ENCODE peak calls at places on chromosomes 7 and 10, in ten cellular contexts. B is osteocyte; R is fibroblast of pulmonary artery; F is CD8-positive, alpha-beta T cell; Q is mammary epithelial cell; U is GM13977; G is AG10803; X is PC-3; S is HFFc6; J is GM13976. M is an unnamed sample.

GRCh38 chr7:44338600-44338999 is 13.2 kb upstream of the CAMK2B start:
- DNase-seq in U (no peak), X (no peak), G (no peak), R (no peak), Q (no peak), J (peak), S (no peak), B (no peak), F (no peak), M (no peak)

GRCh38 chr10:71363936-71364335 is 32.8 kb upstream of the CDH23 start:
- DNase-seq in U (no peak), F (no peak), R (no peak), G (no peak), Q (no peak), J (no peak), S (no peak), B (no peak), X (no peak), M (no peak)

GRCh38 chr7:120591-120991 is 71.8 kb upstream of the FAM20C start:
- DNase-seq in G (no peak), S (no peak), F (no peak), J (no peak), X (no peak), R (no peak), Q (no peak), B (no peak), U (no peak), M (no peak)

GRCh38 chr7:57203161-57203791 is 71.0 kb upstream of the ZNF479 start:
- DNase-seq in G (no peak), B (peak), J (no peak), R (no peak), F (no peak), Q (no peak), S (no peak), U (no peak), X (no peak), M (no peak)

GRCh38 chr7:1742555-1743303 is 72.7 kb downstream of the ELFN1 start:
- DNase-seq in J (peak), S (no peak), G (peak), X (peak), Q (no peak), U (peak), B (no peak), R (peak), F (no peak), M (no peak)

GRCh38 chr10:79384773-79385391 is 37.6 kb downstream of the PPIF start:
- DNase-seq in Q (no peak), U (no peak), S (no peak), R (no peak), B (no peak), F (no peak), X (no peak), G (no peak), J (peak), M (no peak)

GRCh38 chr10:15719062-15719898 is 442 bp downstream of the ITGA8 start:
- DNase-seq in B (no peak), J (peak), U (peak), Q (peak), R (no peak), G (peak), X (no peak), S (no peak), F (no peak), M (no peak)

GRCh38 chr10:43965918-43966570 is 317.4 kb upstream of the ZNF32 start:
- DNase-seq in J (no peak), X (no peak), U (no peak), Q (no peak), F (no peak), S (no peak), G (no peak), R (no peak), B (peak), M (no peak)

GRCh38 chr7:33671521-33672262 is 233.6 kb upstream of the BMPER start:
- DNase-seq in B (no peak), G (peak), F (no peak), S (no peak), R (no peak), Q (no peak), J (no peak), X (no peak), U (no peak), M (peak)

GRCh38 chr10:103859161-103860141 is 4.1 kb upstream of the SH3PXD2A start:
- DNase-seq in B (no peak), S (peak), Q (peak), J (peak), G (peak), U (peak), R (peak), F (peak), X (peak), M (peak)

GRCh38 chr7:79461660-79462059 is 8.2 kb upstream of the MAGI2 start:
- DNase-seq in B (no peak), G (peak), S (peak), J (no peak), U (no peak), Q (peak), F (no peak), X (peak), R (peak), M (peak)

GRCh38 chr10:71252195-71252594 is 39.8 kb downstream of the UNC5B start:
- DNase-seq in R (no peak), J (no peak), S (no peak), Q (no peak), X (no peak), F (no peak), B (no peak), U (no peak), G (no peak), M (no peak)

GRCh38 chr10:62779487-62780248 is 24.9 kb upstream of the ADO start:
- DNase-seq in B (no peak), F (peak), J (peak), R (peak), X (peak), Q (peak), U (peak), S (no peak), G (peak), M (peak)

GRCh38 chr7:4683043-4683883 is 1.2 kb downstream of the FOXK1 start:
- DNase-seq in Q (peak), J (no peak), B (no peak), S (no peak), G (no peak), R (no peak), U (no peak), X (no peak), F (no peak), M (peak)

GRCh38 chr7:158358926-158359645 is 228.5 kb downstream of the PTPRN2 start:
- DNase-seq in J (no peak), S (no peak), B (peak), X (no peak), G (no peak), R (no peak), U (no peak), Q (no peak), F (no peak), M (no peak)

GRCh38 chr10:97771055-97771811 is 566 bp downstream of the SFRP5 start:
- DNase-seq in G (peak), F (no peak), U (peak), R (peak), X (no peak), Q (peak), B (no peak), S (no peak), J (no peak), M (peak)

GRCh38 chr10:91317541-91317940 is 92.6 kb upstream of the HECTD2 start:
- DNase-seq in G (peak), X (no peak), B (no peak), R (peak), F (no peak), U (no peak), Q (no peak), J (no peak), S (no peak), M (no peak)

GRCh38 chr7:26153246-26153822 is 1.3 kb downstream of the NFE2L3 start:
- DNase-seq in G (no peak), Q (no peak), X (peak), F (no peak), S (no peak), R (no peak), B (no peak), U (peak), J (peak), M (no peak)

GRCh38 chr7:3154881-3155494 is 111.3 kb upstream of the CARD11 start:
- DNase-seq in U (peak), R (peak), J (peak), F (peak), G (peak), X (peak), B (no peak), Q (peak), S (peak), M (peak)

GRCh38 chr10:129415261-129416135 is 51.5 kb upstream of the MGMT start:
- DNase-seq in F (no peak), J (no peak), R (no peak), Q (no peak), S (no peak), U (no peak), B (peak), X (no peak), G (no peak), M (no peak)

GRCh38 chr7:223118-223800 is 30.9 kb downstream of the FAM20C start:
- DNase-seq in R (no peak), Q (no peak), S (no peak), F (no peak), U (no peak), X (no peak), G (no peak), B (no peak), J (no peak), M (no peak)

GRCh38 chr7:69042138-69042537 is 556.1 kb upstream of the AUTS2 start:
- DNase-seq in U (no peak), J (no peak), R (no peak), B (no peak), F (no peak), X (no peak), G (no peak), S (no peak), Q (no peak), M (no peak)

GRCh38 chr7:132656846-132657776 is 80.8 kb upstream of the PLXNA4 start:
- DNase-seq in S (peak), J (peak), R (peak), G (no peak), X (peak), Q (no peak), F (no peak), U (no peak), B (no peak), M (peak)

GRCh38 chr10:69750726-69751125 is 51.0 kb upstream of the COL13A1 start:
- DNase-seq in G (no peak), Q (no peak), X (no peak), J (no peak), R (no peak), B (no peak), F (no peak), S (no peak), U (no peak), M (no peak)

GRCh38 chr7:81603-82342 is 110.6 kb upstream of the FAM20C start:
- DNase-seq in G (no peak), U (no peak), F (no peak), B (peak), S (no peak), X (peak), Q (peak), J (no peak), R (no peak), M (peak)

GRCh38 chr10:123488436-123488835 is 177.7 kb upstream of the GPR26 start:
- DNase-seq in J (no peak), F (no peak), X (no peak), R (no peak), U (no peak), G (no peak), S (no peak), B (no peak), Q (no peak), M (no peak)

GRCh38 chr7:104653870-104654401 is 325.5 kb downstream of the LHFPL3 start:
- DNase-seq in G (no peak), Q (no peak), U (no peak), B (no peak), J (no peak), S (no peak), X (peak), R (no peak), F (no peak), M (no peak)

GRCh38 chr10:1712314-1712713 is 25.0 kb downstream of the ADARB2 start:
- DNase-seq in R (no peak), B (no peak), J (peak), F (no peak), X (no peak), S (no peak), Q (no peak), U (no peak), G (no peak), M (no peak)

GRCh38 chr7:71131256-71131752 is 640 bp upstream of the GALNT17 start:
- DNase-seq in G (no peak), Q (peak), J (no peak), B (peak), X (no peak), U (no peak), R (no peak), F (no peak), S (no peak), M (no peak)

GRCh38 chr7:130781346-130781745 is 47.3 kb upstream of the KLF14 start:
- DNase-seq in R (no peak), B (no peak), F (no peak), U (no peak), Q (no peak), J (no peak), G (no peak), S (no peak), X (no peak), M (no peak)

GRCh38 chr10:61899997-61900828 is 1.3 kb upstream of the ARID5B start:
- DNase-seq in Q (peak), S (peak), X (peak), B (no peak), R (peak), J (peak), F (no peak), U (peak), G (peak), M (peak)

GRCh38 chr7:64651203-64651602 is 14.7 kb upstream of the ZNF107 start:
- DNase-seq in G (no peak), S (no peak), U (no peak), Q (peak), X (peak), J (no peak), F (no peak), R (no peak), B (no peak), M (peak)

GRCh38 chr10:130935897-130936550 is 375.5 kb downstream of the TCERG1L start:
- DNase-seq in Q (no peak), B (no peak), U (no peak), R (no peak), X (no peak), J (no peak), G (no peak), F (no peak), S (no peak), M (no peak)

DNA sequence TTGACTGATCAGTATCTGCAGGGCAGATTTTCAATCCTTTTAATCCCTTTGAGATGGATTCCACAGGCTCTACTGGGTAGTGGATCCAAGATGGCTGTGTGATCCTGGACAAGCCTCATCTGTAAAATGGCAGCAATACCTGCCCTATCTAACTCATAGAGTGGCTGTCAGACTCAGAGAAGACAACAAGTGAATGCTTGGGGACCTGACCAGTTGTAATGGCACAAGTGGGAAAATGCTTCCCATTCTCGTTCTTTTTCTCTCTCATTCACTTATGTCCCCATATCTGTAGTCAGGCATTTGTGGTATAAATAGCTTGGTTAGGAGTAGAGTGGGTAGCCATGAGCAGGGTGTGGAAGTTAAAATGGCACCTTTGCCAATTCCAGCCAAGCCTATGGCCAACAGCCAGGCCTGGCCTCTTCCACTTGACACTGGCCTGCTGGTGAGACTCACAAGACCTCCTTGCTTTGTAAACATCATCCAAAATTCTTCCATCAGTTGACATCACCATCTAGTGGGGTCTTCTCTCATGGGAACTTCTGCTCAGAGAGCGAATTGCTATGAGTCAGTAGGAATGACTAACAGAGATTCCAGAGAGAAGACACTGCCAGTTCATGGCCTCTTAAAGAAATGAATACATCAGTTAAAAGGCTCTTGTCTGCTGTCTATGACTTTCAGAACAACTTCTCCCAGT is 150.1 kb downstream of the PLPP4 start:
- DNase-seq in X (peak), Q (peak), G (peak), U (no peak), J (no peak), F (no peak), S (peak), B (no peak), R (peak), M (peak)
- TF ChIP-seq CTCF in X (no peak), Q (no peak), G (peak), U (no peak), J (no peak), F (no peak), S (peak), B (no peak), R (no peak), M (no peak)

DNA sequence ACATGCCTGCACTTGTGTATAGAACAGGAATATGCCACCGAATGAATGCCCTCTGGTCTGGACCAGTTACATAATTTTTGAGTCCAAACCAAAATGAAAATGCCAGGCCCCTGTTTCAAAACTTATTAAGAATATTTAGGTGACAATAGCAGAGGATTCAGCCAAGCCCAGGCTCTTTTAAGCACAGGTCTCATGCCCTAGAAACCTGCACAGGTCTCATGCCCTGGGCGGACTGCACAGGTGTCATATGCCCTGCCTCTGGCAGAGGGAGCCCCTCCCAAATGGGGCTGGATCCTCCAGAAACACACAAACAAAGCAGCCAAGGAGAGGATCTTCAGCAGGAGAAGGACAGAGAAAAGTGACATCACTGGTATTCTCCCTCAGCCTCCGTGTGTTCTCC is 605.4 kb upstream of the NRP1 start:
- DNase-seq in X (peak), F (no peak), U (no peak), J (no peak), R (no peak), G (no peak), B (no peak), S (no peak), Q (peak), M (peak)
- TF ChIP-seq CTCF in X (peak), F (no peak), U (no peak), J (no peak), R (no peak), G (no peak), B (no peak), S (no peak), Q (no peak), M (no peak)

DNA sequence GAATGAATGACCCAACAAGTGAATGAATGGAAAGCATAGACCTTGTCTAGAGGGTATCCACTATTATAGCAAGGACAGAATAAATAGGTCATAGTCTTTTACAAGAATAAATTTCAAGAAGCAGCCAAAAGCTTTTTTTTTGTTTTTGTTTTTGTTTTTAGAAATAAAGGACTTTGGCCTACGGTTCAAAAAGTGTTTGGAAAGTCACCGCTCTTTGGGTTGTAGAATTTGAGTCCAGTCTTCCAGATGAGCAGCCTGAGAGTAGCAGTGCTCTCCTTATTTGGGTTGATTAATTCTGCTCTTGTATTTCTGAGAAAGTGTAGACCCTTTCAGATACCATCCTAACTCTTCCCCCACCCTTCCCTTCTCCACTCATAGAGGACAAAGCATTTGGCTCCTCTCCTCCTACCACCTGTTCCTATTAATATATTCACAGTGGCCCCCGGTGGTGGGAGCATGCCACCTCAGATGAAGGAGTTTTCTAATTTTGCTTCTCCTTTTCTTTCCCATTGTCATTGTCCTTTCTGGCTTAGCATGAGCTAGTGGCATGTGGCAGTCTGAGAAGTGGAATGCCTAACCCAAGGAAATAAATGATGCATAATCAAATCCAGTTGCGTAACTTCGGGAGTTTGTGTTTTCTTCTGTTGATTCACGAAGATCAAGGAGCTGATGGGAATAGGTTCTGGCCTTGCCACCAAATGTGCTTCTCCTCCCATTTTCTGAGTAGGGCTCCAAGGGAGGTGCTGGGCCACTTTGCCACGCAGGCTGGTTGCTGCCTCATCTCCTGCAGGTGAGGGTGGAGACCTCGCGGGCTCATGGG is 114.7 kb downstream of the CHN2 start:
- DNase-seq in G (no peak), B (no peak), R (no peak), J (no peak), Q (no peak), F (no peak), X (peak), S (no peak), U (no peak), M (no peak)
- TF ChIP-seq CTCF in G (no peak), B (no peak), R (peak), J (no peak), Q (no peak), F (no peak), X (peak), S (no peak), U (no peak), M (peak)

GRCh38 chr7:12386237-12386839 is 17.3 kb downstream of the VWDE start:
- DNase-seq in R (no peak), B (no peak), Q (no peak), G (no peak), U (no peak), S (no peak), J (no peak), F (no peak), X (no peak), M (no peak)

GRCh38 chr7:12391922-12392615 is 11.6 kb downstream of the VWDE start:
- DNase-seq in J (no peak), F (no peak), B (no peak), S (no peak), G (no peak), Q (no peak), U (no peak), X (no peak), R (no peak), M (peak)

GRCh38 chr7:12385364-12385786 is 18.3 kb downstream of the VWDE start:
- DNase-seq in B (no peak), G (no peak), R (no peak), U (no peak), J (no peak), F (no peak), X (no peak), S (no peak), Q (no peak), M (no peak)

GRCh38 chr7:12389089-12389700 is 14.5 kb downstream of the VWDE start:
- DNase-seq in U (peak), J (peak), G (peak), S (peak), Q (peak), B (no peak), F (no peak), R (peak), X (peak), M (peak)
- TF ChIP-seq CTCF in U (peak), J (peak), G (peak), S (peak), Q (peak), B (peak), F (peak), R (peak), X (peak), M (peak)